ENCODE peak calls at places on chromosomes 13 and 19, in seven cellular contexts. L, X, Q, I, S, D and W are unnamed samples.

GRCh38 chr13:43516401-43516826 is 270.4 kb downstream of the ENOX1 start:
- DNase-seq in L (no peak), X (peak; percentile 54), Q (peak; percentile 95), I (no peak), S (peak; percentile 76), D (no peak), W (peak; percentile 39)

GRCh38 chr19:2736550-2737190 is 3.1 kb downstream of the SLC39A3 start:
- DNase-seq in L (no peak), X (no peak), Q (no peak), I (no peak), S (no peak), D (no peak), W (no peak)

GRCh38 chr19:5882421-5882968 is 12.2 kb upstream of the FUT5 start:
- DNase-seq in L (no peak), X (no peak), Q (no peak), I (no peak), S (no peak), D (no peak), W (no peak)

GRCh38 chr13:106496072-106496997 is 39.1 kb downstream of the EFNB2 start:
- DNase-seq in L (no peak), X (no peak), Q (no peak), I (no peak), S (peak; percentile 47), D (no peak), W (no peak)

GRCh38 chr19:2529473-2529918 is 53.6 kb downstream of the GADD45B start:
- DNase-seq in L (peak; percentile 54), X (peak; percentile 84), Q (no peak), I (peak; percentile 99), S (peak; percentile 91), D (no peak), W (no peak)

GRCh38 chr13:21232599-21232998 is 56.1 kb downstream of the MRPL57 start:
- DNase-seq in L (no peak), X (no peak), Q (no peak), I (no peak), S (no peak), D (no peak), W (no peak)

GRCh38 chr19:5452594-5453565 is 2.3 kb upstream of the ZNRF4 start:
- DNase-seq in L (no peak), X (no peak), Q (no peak), I (no peak), S (peak; percentile 26), D (peak; percentile 37), W (no peak)

GRCh38 chr13:93646247-93646646 is 419.6 kb downstream of the GPC6 start:
- DNase-seq in L (no peak), X (no peak), Q (no peak), I (no peak), S (peak; percentile 70), D (no peak), W (no peak)

GRCh38 chr13:21670883-21671792 is at the start of gene FGF9:
- DNase-seq in L (peak; percentile 90), X (no peak), Q (no peak), I (no peak), S (peak; percentile 79), D (peak; percentile 96), W (peak; percentile 19)

GRCh38 chr13:110617326-110618072 is 2.2 kb downstream of the NAXD start:
- DNase-seq in L (no peak), X (no peak), Q (no peak), I (no peak), S (peak; percentile 84), D (no peak), W (peak; percentile 74)

DNA sequence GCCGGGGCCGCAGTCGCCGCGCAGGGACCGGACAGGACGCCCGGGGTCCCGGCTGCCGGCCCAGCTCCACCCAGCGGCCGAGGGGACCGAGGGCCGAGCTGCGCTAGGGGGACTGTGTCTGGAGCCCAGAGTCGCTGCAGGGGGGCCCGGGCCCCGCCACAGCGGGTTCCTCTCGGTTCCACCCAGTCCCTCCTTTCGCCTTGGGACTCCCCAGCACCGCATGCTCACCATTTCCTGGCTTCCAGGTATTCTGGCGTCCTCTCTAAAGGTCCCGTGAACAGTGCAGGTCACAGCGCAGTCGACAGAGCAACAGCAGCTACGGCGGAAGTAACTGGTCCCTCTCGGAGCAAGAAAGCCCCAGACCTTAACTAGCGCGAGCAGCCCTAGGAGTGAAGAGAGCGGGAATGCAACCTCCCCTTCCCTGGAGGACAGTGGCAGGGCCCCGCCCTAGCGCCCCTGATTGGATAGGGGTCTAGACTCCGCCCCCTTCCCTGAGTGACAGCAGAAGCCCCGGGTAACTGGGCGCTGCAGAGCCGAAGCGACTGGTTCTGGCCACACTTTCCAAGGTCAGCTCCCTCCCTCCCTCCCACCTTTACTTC is at the start of gene ZNF878:
- DNase-seq in L (peak; percentile 83), X (peak; percentile 39), Q (no peak), I (no peak), S (peak; percentile 84), D (peak; percentile 99), W (peak; percentile 44)
- TF ChIP-seq CTCF in L (peak; percentile 34), X (no peak), Q (no peak), I (no peak), S (no peak), D (peak; percentile 40), W (no peak)

GRCh38 chr13:111893607-111894443 is 173.1 kb upstream of the SOX1 start:
- DNase-seq in L (no peak), X (no peak), Q (peak; percentile 65), I (no peak), S (no peak), D (peak; percentile 73), W (no peak)
- H3K4me3 ChIP-seq in L (no peak overlapping the region), X (no peak overlapping the region), Q (peak overlapping the region; percentile 6), I (no peak overlapping the region), S (no peak overlapping the region), D (peak overlapping the region; percentile 49), W (peak overlapping the region; percentile 34)

GRCh38 chr19:17835182-17836006 is 12.4 kb downstream of the JAK3 start:
- DNase-seq in L (no peak), X (no peak), Q (no peak), I (no peak), S (peak; percentile 14), D (no peak), W (no peak)

GRCh38 chr19:17832443-17833208 is 11.3 kb upstream of the INSL3 start:
- DNase-seq in L (no peak), X (no peak), Q (no peak), I (no peak), S (no peak), D (no peak), W (no peak)

GRCh38 chr19:17836530-17836929 is 11.3 kb downstream of the JAK3 start:
- DNase-seq in L (no peak), X (no peak), Q (no peak), I (no peak), S (no peak), D (no peak), W (no peak)

GRCh38 chr19:17831419-17831888 is 10.1 kb upstream of the INSL3 start:
- DNase-seq in L (no peak), X (no peak), Q (no peak), I (no peak), S (no peak), D (peak; percentile 49), W (no peak)

DNA sequence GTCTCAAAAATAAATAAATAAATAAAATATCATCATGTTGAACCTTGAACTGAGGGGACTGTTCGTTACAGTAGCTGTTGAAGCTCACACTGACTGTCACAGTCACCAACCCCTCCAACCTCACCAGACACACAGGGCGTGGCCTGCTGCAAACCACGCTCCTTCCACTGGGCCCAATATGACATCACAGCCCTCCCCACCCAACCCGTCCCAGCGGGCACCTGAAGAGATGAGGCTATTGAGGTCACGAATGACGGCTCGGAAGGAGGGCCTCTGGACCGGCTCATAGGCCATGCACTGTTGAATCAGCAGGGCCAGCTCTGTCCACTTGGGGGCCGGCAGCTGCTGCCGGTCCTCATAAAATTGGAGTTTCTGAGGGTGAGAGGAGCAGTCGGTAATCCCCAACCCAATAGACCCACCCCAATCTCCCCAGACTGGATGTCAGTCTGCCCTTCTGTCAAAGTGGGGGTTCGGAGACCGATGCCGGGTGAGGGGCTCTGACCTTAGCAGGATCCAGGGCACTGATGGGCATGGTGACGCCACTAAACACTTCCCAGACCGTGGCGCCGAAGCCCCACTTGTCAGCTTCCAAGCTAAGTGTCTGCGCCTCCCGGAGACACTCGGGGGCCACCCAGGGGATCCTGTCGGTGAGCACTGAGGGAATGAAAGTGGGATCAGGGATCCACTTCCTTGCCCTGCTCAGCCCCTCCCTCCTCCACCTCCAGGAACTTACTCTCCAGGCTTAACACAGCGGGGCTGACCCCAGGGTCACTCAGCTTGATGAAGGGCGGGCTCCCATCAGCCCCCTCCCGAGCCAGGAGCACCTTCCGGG is 13.2 kb downstream of the JAK3 start:
- DNase-seq in L (no peak), X (no peak), Q (no peak), I (no peak), S (no peak), D (peak; percentile 58), W (no peak)
- TF ChIP-seq CTCF in L (peak; percentile 6), X (peak; percentile 17), Q (no peak), I (no peak), S (peak; percentile 6), D (peak; percentile 42), W (peak; percentile 13)

DNA sequence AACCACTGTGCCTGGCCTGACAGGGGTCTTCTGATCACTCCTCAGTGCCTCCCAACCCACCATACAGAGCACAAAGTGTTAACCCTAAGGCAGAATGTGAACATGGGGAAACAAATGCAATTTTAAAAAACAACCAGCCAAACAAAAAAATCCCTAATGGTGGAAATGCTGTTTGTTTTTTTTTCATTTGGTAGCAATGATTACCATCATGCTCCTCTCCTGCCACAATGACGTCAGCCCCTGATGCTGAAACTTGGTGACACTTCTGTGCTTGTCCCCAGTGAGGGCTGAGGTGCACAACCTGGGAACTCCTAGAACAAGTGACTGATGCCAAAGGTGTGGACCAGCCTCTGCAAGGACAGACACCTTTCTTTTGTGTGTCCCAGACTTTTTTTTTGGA is 4.0 kb upstream of the TSPAN16 start:
- DNase-seq in L (no peak), X (no peak), Q (no peak), I (no peak), S (no peak), D (no peak), W (no peak)
- H3K4me3 ChIP-seq in L (no peak overlapping the region), X (no peak overlapping the region), Q (no peak overlapping the region), I (no peak overlapping the region), S (no peak overlapping the region), D (no peak overlapping the region), W (no peak overlapping the region)

DNA sequence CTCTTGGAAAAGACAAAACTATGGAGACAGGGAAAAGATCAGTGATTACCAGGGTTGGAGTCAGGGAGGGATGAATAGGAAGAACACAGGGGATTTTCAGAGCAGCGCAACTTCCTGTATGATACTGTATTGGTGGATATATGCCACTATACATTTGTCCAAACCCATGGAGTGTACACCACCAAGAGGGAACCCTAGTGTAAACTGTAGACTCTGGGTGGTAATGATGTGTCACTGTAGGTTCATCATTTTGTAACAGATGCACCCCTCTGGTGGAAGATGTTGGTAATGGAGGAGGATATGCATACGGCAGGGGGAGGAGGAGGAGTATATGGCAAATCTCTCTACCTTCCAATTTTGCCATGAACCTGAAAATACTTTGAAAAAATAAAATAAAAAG is 68.1 kb downstream of the UFM1 start:
- DNase-seq in L (no peak), X (peak; percentile 21), Q (no peak), I (no peak), S (peak; percentile 28), D (peak; percentile 16), W (no peak)
- TF ChIP-seq CTCF in L (peak; percentile 28), X (peak; percentile 53), Q (no peak), I (peak; percentile 43), S (peak; percentile 35), D (peak; percentile 32), W (peak; percentile 14)